ENCODE peak calls at places on chromosomes 2 and 18, in four cellular contexts. H is left cardiac atrium, O is NCI-H1694 treated with DMSO at 0.1 percent for 48 hours, E is WTC11. Z is an unnamed sample.

GRCh38 chr18:44961288-44961687 is 280.6 kb downstream of the SETBP1 start:
- DNase-seq in E (no peak), H (no peak), O (no peak), Z (no peak)

GRCh38 chr18:51350081-51350480 is 152.6 kb upstream of the MEX3C start:
- DNase-seq in H (no peak), O (no peak), E (no peak), Z (no peak)

GRCh38 chr2:238504181-238504711 is 77.5 kb downstream of the ASB1 start:
- DNase-seq in H (no peak), E (no peak), O (no peak), Z (no peak)

GRCh38 chr2:199760574-199760973 is 90.4 kb downstream of the FTCDNL1 start:
- DNase-seq in E (peak), H (no peak), O (no peak), Z (no peak)

GRCh38 chr2:18218160-18218933 is 339.9 kb downstream of the KCNS3 start:
- DNase-seq in E (no peak), H (no peak), O (no peak), Z (no peak)

GRCh38 chr2:65465124-65465523 is 32.7 kb upstream of the SPRED2 start:
- DNase-seq in E (no peak), H (no peak), O (no peak), Z (no peak)

GRCh38 chr2:233912799-233913423 is 4.3 kb upstream of the TRPM8 start:
- DNase-seq in E (peak), O (no peak), H (no peak), Z (peak)

GRCh38 chr2:238952261-238952924 is 104.5 kb downstream of the TWIST2 start:
- DNase-seq in E (no peak), O (no peak), H (no peak), Z (no peak)

GRCh38 chr2:217799553-217800432 is 203.0 kb downstream of the TNS1 start:
- DNase-seq in H (no peak), E (peak), O (no peak), Z (no peak)

GRCh38 chr2:121558329-121558728 is 27.6 kb downstream of the RNU4ATAC start:
- DNase-seq in O (no peak), E (no peak), H (no peak), Z (no peak)

GRCh38 chr2:111024496-111024895 is 96.2 kb upstream of the BCL2L11 start:
- DNase-seq in H (no peak), E (no peak), O (no peak), Z (no peak)

Z was measured in endothelial cell.